ENCODE peak calls at places on chromosomes 13 and 19, in six cellular contexts. K is GM12865, O is MCF 10A, L is astrocyte of the spinal cord, Z is psoas muscle, C is left lung. M is an unnamed sample.

GRCh38 chr13:78129850-78130249 is 211.2 kb upstream of the EDNRB start:
- DNase-seq in K (no peak), O (no peak), L (no peak), Z (no peak), C (no peak), M (no peak)

GRCh38 chr13:78593652-78594494 is 9.5 kb downstream of the POU4F1 start:
- DNase-seq in K (no peak), O (no peak), L (no peak), Z (no peak), C (peak; percentile 58), M (no peak)

GRCh38 chr19:51592521-51592920 is 21.4 kb downstream of the ZNF175 start:
- DNase-seq in K (no peak), O (no peak), L (no peak), Z (no peak), C (no peak), M (no peak)

GRCh38 chr19:3192684-3193083 is 7.0 kb downstream of the NCLN start:
- DNase-seq in K (no peak), O (no peak), L (no peak), Z (no peak), C (peak; percentile 71), M (no peak)

GRCh38 chr13:99908129-99908805 is 63.3 kb downstream of the ZIC5 start:
- DNase-seq in K (no peak), O (no peak), L (peak; percentile 26), Z (no peak), C (no peak), M (no peak)

GRCh38 chr13:28659611-28659970 is 661 bp downstream of the POMP start:
- DNase-seq in K (peak; percentile 63), O (peak; percentile 40), L (peak; percentile 52), Z (no peak), C (no peak), M (no peak)

GRCh38 chr19:15008308-15008707 is 28.6 kb upstream of the SLC1A6 start:
- DNase-seq in K (no peak), O (no peak), L (no peak), Z (no peak), C (no peak), M (no peak)

GRCh38 chr19:12641456-12641855 is 25.1 kb downstream of the MAN2B1 start:
- DNase-seq in K (no peak), O (no peak), L (no peak), Z (no peak), C (peak; percentile 13), M (no peak)

GRCh38 chr13:37386276-37386675 is 212.3 kb downstream of the POSTN start:
- DNase-seq in K (no peak), O (no peak), L (peak; percentile 18), Z (no peak), C (no peak), M (no peak)

GRCh38 chr19:53903055-53903680 is 5.9 kb upstream of the CACNG7 start:
- DNase-seq in K (no peak), O (peak; percentile 69), L (peak; percentile 37), Z (peak; percentile 10), C (no peak), M (no peak)

GRCh38 chr19:33821871-33822270 is 25.2 kb downstream of the KCTD15 start:
- DNase-seq in K (no peak), O (peak; percentile 40), L (no peak), Z (peak; percentile 5), C (no peak), M (no peak)

GRCh38 chr13:109729031-109729870 is 57.1 kb downstream of the IRS2 start:
- DNase-seq in K (no peak), O (no peak), L (peak; percentile 39), Z (no peak), C (no peak), M (no peak)

GRCh38 chr19:48925240-48925843 is 8.2 kb upstream of the DHDH start:
- DNase-seq in K (no peak), O (peak; percentile 28), L (peak; percentile 24), Z (no peak), C (no peak), M (no peak)

GRCh38 chr19:15252398-15253018 is 20.3 kb upstream of the EPHX3 start:
- DNase-seq in K (no peak), O (peak; percentile 65), L (peak; percentile 46), Z (peak; percentile 70), C (no peak), M (no peak)

GRCh38 chr19:27962260-27962659 is 1250.7 kb downstream of the UQCRFS1 start:
- DNase-seq in K (no peak), O (no peak), L (peak; percentile 20), Z (no peak), C (no peak), M (no peak)

GRCh38 chr13:33341861-33342452 is 56.4 kb upstream of the STARD13 start:
- DNase-seq in K (no peak), O (no peak), L (no peak), Z (no peak), C (no peak), M (no peak)

GRCh38 chr19:40612831-40613668 is 11.9 kb downstream of the LTBP4 start:
- DNase-seq in K (peak; percentile 78), O (no peak), L (peak; percentile 53), Z (peak; percentile 74), C (peak; percentile 89), M (no peak)

GRCh38 chr13:33402975-33403374 is 117.4 kb upstream of the STARD13 start:
- DNase-seq in K (no peak), O (no peak), L (no peak), Z (no peak), C (no peak), M (no peak)

GRCh38 chr13:20428666-20429644 is 96.7 kb downstream of the CRYL1 start:
- DNase-seq in K (peak; percentile 25), O (no peak), L (peak; percentile 81), Z (no peak), C (no peak), M (no peak)

GRCh38 chr19:11767633-11768133 is 883 bp downstream of the ZNF441 start:
- DNase-seq in K (peak; percentile 54), O (peak; percentile 14), L (no peak), Z (peak; percentile 64), C (peak; percentile 85), M (peak; percentile 38)

GRCh38 chr13:97780486-97780885 is 173.0 kb upstream of the IPO5 start:
- DNase-seq in K (no peak), O (no peak), L (no peak), Z (no peak), C (no peak), M (no peak)

GRCh38 chr13:57634829-57635165 is 3.3 kb downstream of the PCDH17 start:
- DNase-seq in K (no peak), O (no peak), L (no peak), Z (peak; percentile 47), C (peak; percentile 67), M (no peak)

GRCh38 chr13:79155883-79156282 is 250.2 kb downstream of the RBM26 start:
- DNase-seq in K (peak; percentile 5), O (no peak), L (no peak), Z (no peak), C (no peak), M (no peak)

GRCh38 chr19:16509141-16510061 is 13.2 kb downstream of the C19orf44 start:
- DNase-seq in K (no peak), O (no peak), L (peak; percentile 11), Z (no peak), C (no peak), M (no peak)

GRCh38 chr19:29805026-29805925 is 6.5 kb upstream of the CCNE1 start:
- DNase-seq in K (no peak), O (peak; percentile 36), L (no peak), Z (peak; percentile 38), C (no peak), M (no peak)

GRCh38 chr19:11383706-11384048 is 437 bp downstream of the EPOR start:
- DNase-seq in K (no peak), O (no peak), L (no peak), Z (no peak), C (no peak), M (no peak)

GRCh38 chr13:95033890-95034289 is 267.4 kb downstream of the ABCC4 start:
- DNase-seq in K (peak; percentile 15), O (no peak), L (no peak), Z (no peak), C (no peak), M (no peak)

GRCh38 chr13:40581277-40581579 is 85.2 kb downstream of the FOXO1 start:
- DNase-seq in K (no peak), O (no peak), L (no peak), Z (no peak), C (no peak), M (no peak)
- TF ChIP-seq CTCF in K (no peak), O (no peak), L (no peak), Z (no peak), C (no peak), M (no peak)

DNA sequence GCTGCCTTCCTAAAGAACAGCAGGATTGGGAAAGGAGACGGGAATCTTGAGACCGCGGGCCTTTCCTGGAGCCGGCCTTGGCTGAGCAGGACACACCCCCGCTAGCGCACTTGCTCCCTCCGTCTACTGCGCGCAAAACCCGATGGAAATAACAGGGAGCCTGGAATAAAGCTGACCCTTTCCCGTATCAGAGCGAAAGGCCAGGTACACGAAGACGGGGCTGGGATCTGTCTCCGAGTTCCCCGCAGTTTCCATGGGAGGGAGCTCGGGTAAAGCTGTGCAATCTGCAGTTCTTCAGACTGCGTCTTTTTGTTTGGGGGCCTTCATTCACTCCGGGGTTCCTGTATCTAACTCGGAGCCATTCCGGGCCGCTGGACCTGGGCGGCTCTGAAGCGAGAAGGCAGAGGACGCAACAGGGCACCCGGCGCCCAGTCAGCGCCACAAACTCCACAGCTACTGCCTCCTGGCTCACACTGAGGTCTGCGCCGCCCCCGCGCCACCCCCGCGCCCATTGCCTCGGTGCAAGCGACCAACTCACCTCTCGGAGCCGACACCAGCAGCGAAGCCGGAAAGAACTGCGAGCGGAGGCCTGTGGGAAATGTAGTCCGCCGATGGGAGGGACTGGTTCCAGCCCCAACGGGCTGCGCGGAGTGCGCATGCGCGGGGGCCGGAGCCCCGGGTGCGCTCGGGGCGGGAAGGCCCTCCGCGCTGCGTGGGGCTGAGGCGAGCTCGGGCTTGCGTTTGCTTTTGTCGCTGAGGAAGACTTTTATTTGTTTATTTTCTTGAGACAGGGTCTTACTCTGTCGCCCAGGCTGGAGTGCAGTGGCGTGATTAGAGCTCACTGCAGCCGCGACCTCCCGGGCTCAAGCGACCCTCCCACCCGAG is at the start of gene ZFP14:
- DNase-seq in K (peak; percentile 97), O (peak; percentile 96), L (peak; percentile 93), Z (peak; percentile 96), C (peak; percentile 96), M (peak; percentile 87)
- TF ChIP-seq CTCF in K (peak; percentile 36), O (peak; percentile 30), L (peak; percentile 34), Z (no peak), C (no peak), M (no peak)

DNA sequence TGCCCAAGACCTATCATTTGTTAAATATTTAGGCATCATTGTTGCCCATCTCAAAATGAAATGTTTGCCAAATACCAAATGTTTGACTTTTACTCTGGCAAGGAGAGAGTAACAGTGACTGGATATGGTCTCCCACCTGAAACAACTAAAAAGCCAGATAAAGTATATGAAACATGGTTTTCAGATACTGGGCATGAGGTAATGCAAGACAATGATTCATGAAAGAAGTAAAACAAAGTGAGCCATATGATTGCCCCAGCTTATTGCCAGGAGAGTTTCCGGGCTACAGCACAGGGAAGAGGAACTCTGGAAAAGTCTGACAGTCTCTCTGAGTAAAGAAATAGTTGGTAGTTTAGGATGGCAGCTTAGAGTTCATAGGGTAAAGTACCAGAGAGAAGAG is 354.6 kb downstream of the DNAJC15 start:
- DNase-seq in K (no peak), O (no peak), L (peak; percentile 51), Z (no peak), C (no peak), M (no peak)
- TF ChIP-seq CTCF in K (no peak), O (no peak), L (no peak), Z (no peak), C (no peak), M (no peak)

DNA sequence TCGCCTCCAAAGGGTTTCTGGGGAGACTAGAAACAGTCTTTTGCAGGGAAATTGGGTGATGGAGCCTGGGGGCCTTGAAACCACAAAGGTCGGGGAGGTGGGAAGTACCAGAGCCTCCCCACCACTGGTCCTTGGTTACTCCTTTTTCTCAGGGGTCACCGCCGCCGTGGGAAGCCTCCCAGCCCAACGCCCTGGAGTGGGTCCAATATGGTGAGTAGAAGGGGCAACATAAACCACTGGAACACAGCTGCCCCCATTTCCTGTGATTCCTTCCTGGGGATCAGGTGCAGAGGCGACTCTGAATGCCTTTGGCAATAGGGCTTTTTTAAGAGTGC is 5.8 kb downstream of the PGLYRP1 start:
- DNase-seq in K (no peak), O (no peak), L (no peak), Z (no peak), C (no peak), M (no peak)
- TF ChIP-seq CTCF in K (no peak), O (no peak), L (no peak), Z (no peak), C (peak; percentile 9), M (peak; percentile 43)

M was measured in mesothelial cell of epicardium.